ENCODE peak calls at places on chromosome 4, in eight cellular contexts. One of them, this sample, is unnamed.

GRCh38 chr4:77358315-77358928 is 201.4 kb downstream of the CCNG2 start:
- DNase-seq in SW 1271: peak
- DNase-seq in NCI-H1092 treated with DMSO at 0.1 percent for 48 hours: peak
- DNase-seq in heart right ventricle: peak
- DNase-seq in BJ: no peak
- DNase-seq in fibroblast of the conjunctiva: peak
- DNase-seq in RWPE1: peak
- DNase-seq in naive thymus-derived CD4-positive, alpha-beta T cell: no peak
- DNase-seq in this sample: peak

GRCh38 chr4:38983756-38984647 is 48.2 kb downstream of the TMEM156 start:
- DNase-seq in SW 1271: no peak
- DNase-seq in NCI-H1092 treated with DMSO at 0.1 percent for 48 hours: no peak
- DNase-seq in heart right ventricle: no peak
- DNase-seq in BJ: no peak
- DNase-seq in fibroblast of the conjunctiva: no peak
- DNase-seq in RWPE1: no peak
- DNase-seq in naive thymus-derived CD4-positive, alpha-beta T cell: no peak
- DNase-seq in this sample: no peak

GRCh38 chr4:1952046-1952700 is 56.6 kb downstream of the NELFA start:
- DNase-seq in SW 1271: no peak
- DNase-seq in NCI-H1092 treated with DMSO at 0.1 percent for 48 hours: no peak
- DNase-seq in heart right ventricle: no peak
- DNase-seq in BJ: no peak
- DNase-seq in fibroblast of the conjunctiva: no peak
- DNase-seq in RWPE1: no peak
- DNase-seq in naive thymus-derived CD4-positive, alpha-beta T cell: no peak
- DNase-seq in this sample: no peak

GRCh38 chr4:169492436-169493163 is 119.8 kb downstream of the NEK1 start:
- DNase-seq in SW 1271: peak
- DNase-seq in NCI-H1092 treated with DMSO at 0.1 percent for 48 hours: peak
- DNase-seq in heart right ventricle: no peak
- DNase-seq in BJ: no peak
- DNase-seq in fibroblast of the conjunctiva: peak
- DNase-seq in RWPE1: peak
- DNase-seq in naive thymus-derived CD4-positive, alpha-beta T cell: no peak
- DNase-seq in this sample: no peak

GRCh38 chr4:1369091-1369450 is 22.1 kb downstream of the UVSSA start:
- DNase-seq in SW 1271: no peak
- DNase-seq in NCI-H1092 treated with DMSO at 0.1 percent for 48 hours: no peak
- DNase-seq in heart right ventricle: no peak
- DNase-seq in BJ: no peak
- DNase-seq in fibroblast of the conjunctiva: no peak
- DNase-seq in RWPE1: no peak
- DNase-seq in naive thymus-derived CD4-positive, alpha-beta T cell: no peak
- DNase-seq in this sample: no peak

GRCh38 chr4:139900964-139901376 is 235.4 kb downstream of the MGST2 start:
- DNase-seq in SW 1271: no peak
- DNase-seq in NCI-H1092 treated with DMSO at 0.1 percent for 48 hours: no peak
- DNase-seq in heart right ventricle: no peak
- DNase-seq in BJ: no peak
- DNase-seq in fibroblast of the conjunctiva: no peak
- DNase-seq in RWPE1: peak
- DNase-seq in naive thymus-derived CD4-positive, alpha-beta T cell: no peak
- DNase-seq in this sample: peak

GRCh38 chr4:70778888-70779422 is 57.2 kb downstream of the RUFY3 start:
- DNase-seq in SW 1271: no peak
- DNase-seq in NCI-H1092 treated with DMSO at 0.1 percent for 48 hours: no peak
- DNase-seq in heart right ventricle: peak
- DNase-seq in BJ: peak
- DNase-seq in fibroblast of the conjunctiva: no peak
- DNase-seq in RWPE1: no peak
- DNase-seq in naive thymus-derived CD4-positive, alpha-beta T cell: no peak
- DNase-seq in this sample: no peak

GRCh38 chr4:2168469-2169319 is 73.2 kb downstream of the HAUS3 start:
- DNase-seq in SW 1271: no peak
- DNase-seq in NCI-H1092 treated with DMSO at 0.1 percent for 48 hours: peak
- DNase-seq in heart right ventricle: no peak
- DNase-seq in BJ: no peak
- DNase-seq in fibroblast of the conjunctiva: no peak
- DNase-seq in RWPE1: no peak
- DNase-seq in naive thymus-derived CD4-positive, alpha-beta T cell: no peak
- DNase-seq in this sample: peak

GRCh38 chr4:109914356-109914755 is 1.7 kb downstream of the EGF start:
- DNase-seq in SW 1271: no peak
- DNase-seq in NCI-H1092 treated with DMSO at 0.1 percent for 48 hours: no peak
- DNase-seq in heart right ventricle: no peak
- DNase-seq in BJ: no peak
- DNase-seq in fibroblast of the conjunctiva: no peak
- DNase-seq in RWPE1: no peak
- DNase-seq in naive thymus-derived CD4-positive, alpha-beta T cell: no peak
- DNase-seq in this sample: no peak

GRCh38 chr4:1290165-1290977 is 680 bp downstream of the MAEA start:
- DNase-seq in SW 1271: no peak
- DNase-seq in NCI-H1092 treated with DMSO at 0.1 percent for 48 hours: no peak
- DNase-seq in heart right ventricle: no peak
- DNase-seq in BJ: no peak
- DNase-seq in fibroblast of the conjunctiva: no peak
- DNase-seq in RWPE1: peak
- DNase-seq in naive thymus-derived CD4-positive, alpha-beta T cell: no peak
- DNase-seq in this sample: no peak